ENCODE peak calls at places on chromosomes 12 and 14, in four cellular contexts. T, A, I and N are unnamed samples.
A peak's percentile ranks its signal among the peaks of the same experiment; 100 is the strongest.

GRCh38 chr14:72404998-72405397 is 472.8 kb downstream of the RGS6 start:
- DNase-seq in T (no peak), A (peak; percentile 43), I (no peak), N (no peak)

GRCh38 chr12:104788848-104789271 is 169.2 kb downstream of the SLC41A2 start:
- DNase-seq in T (no peak), A (peak; percentile 75), I (peak; percentile 88), N (no peak)

GRCh38 chr12:121889267-121889624 is 656 bp downstream of the PSMD9 start:
- DNase-seq in T (no peak), A (no peak), I (no peak), N (no peak)

GRCh38 chr12:103778781-103779180 is 62.3 kb downstream of the NT5DC3 start:
- DNase-seq in T (no peak), A (no peak), I (no peak), N (no peak)

GRCh38 chr12:82625523-82625922 is 61.2 kb upstream of the TMTC2 start:
- DNase-seq in T (no peak), A (peak; percentile 83), I (no peak), N (no peak)

GRCh38 chr12:26120561-26121274 is 4.1 kb downstream of the BHLHE41 start:
- DNase-seq in T (no peak), A (no peak), I (no peak), N (no peak)

GRCh38 chr12:87155616-87156015 is 873.6 kb downstream of the C12orf50 start:
- DNase-seq in T (no peak), A (no peak), I (no peak), N (peak; percentile 35)

GRCh38 chr12:66538970-66539369 is 139.9 kb downstream of the GRIP1 start:
- DNase-seq in T (no peak), A (no peak), I (peak; percentile 68), N (peak; percentile 34)

GRCh38 chr12:54215990-54216579 is 27.3 kb upstream of the SMUG1 start:
- DNase-seq in T (no peak), A (no peak), I (peak; percentile 76), N (no peak)

GRCh38 chr12:109944975-109945374 is 44.9 kb downstream of the TCHP start:
- DNase-seq in T (no peak), A (peak; percentile 89), I (peak; percentile 95), N (no peak)

GRCh38 chr14:35205737-35206136 is 83.4 kb downstream of the PRORP start:
- DNase-seq in T (no peak), A (no peak), I (no peak), N (no peak)

GRCh38 chr12:111656016-111656415 is 29.7 kb downstream of the BRAP start:
- DNase-seq in T (no peak), A (no peak), I (no peak), N (no peak)

GRCh38 chr14:105508069-105508468 is 17.0 kb downstream of the TEDC1 start:
- DNase-seq in T (no peak), A (no peak), I (no peak), N (no peak)

GRCh38 chr12:96046543-96047137 is 11.3 kb upstream of the LTA4H start:
- DNase-seq in T (no peak), A (no peak), I (no peak), N (no peak)

GRCh38 chr12:3604750-3605638 is 114.0 kb downstream of the PRMT8 start:
- DNase-seq in T (no peak), A (peak; percentile 39), I (peak; percentile 74), N (no peak)

GRCh38 chr12:67453181-67453580 is 184.0 kb downstream of the CAND1 start:
- DNase-seq in T (no peak), A (no peak), I (no peak), N (no peak)

GRCh38 chr14:103910984-103911383 is 17.3 kb upstream of the TDRD9 start:
- DNase-seq in T (no peak), A (no peak), I (no peak), N (no peak)

GRCh38 chr12:70443274-70443673 is 77.2 kb downstream of the KCNMB4 start:
- DNase-seq in T (no peak), A (no peak), I (no peak), N (no peak)

GRCh38 chr12:19893514-19893913 is 454.2 kb downstream of the AEBP2 start:
- DNase-seq in T (no peak), A (no peak), I (no peak), N (no peak)
- TF ChIP-seq CTCF in T (no peak), A (no peak), I (peak; percentile 33), N (no peak)

GRCh38 chr12:100857971-100858370 is 63.4 kb downstream of the ANO4 start:
- DNase-seq in T (no peak), A (no peak), I (no peak), N (no peak)

GRCh38 chr12:100858658-100859057 is 64.1 kb downstream of the ANO4 start:
- DNase-seq in T (no peak), A (no peak), I (no peak), N (no peak)

GRCh38 chr12:100862600-100863149 is 68.1 kb downstream of the ANO4 start:
- DNase-seq in T (no peak), A (no peak), I (no peak), N (no peak)

GRCh38 chr12:100859063-100859627 is 64.6 kb downstream of the ANO4 start:
- DNase-seq in T (no peak), A (no peak), I (no peak), N (no peak)

DNA sequence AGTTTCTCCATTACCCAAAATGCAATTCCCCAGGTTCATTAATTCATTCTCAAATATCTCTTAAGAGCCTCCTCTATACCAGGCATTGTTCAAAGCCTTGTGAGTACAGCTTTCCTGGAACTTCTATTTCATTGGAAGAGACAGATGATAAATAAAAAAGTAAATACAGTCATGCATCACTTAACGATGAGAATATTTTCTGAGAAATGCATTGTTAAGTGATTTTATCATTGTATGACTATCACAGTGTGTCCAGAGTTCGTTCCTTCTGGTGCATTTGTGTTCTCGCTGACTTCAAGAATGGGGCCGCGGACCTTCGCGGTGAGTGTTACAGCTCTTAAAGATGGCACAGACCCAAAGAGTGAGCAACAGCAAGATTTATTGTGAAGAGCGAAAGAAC is 66.0 kb downstream of the ANO4 start:
- DNase-seq in T (no peak), A (no peak), I (no peak), N (no peak)
- H3K27ac ChIP-seq in T (no peak overlapping the region), A (no peak overlapping the region), I (no peak overlapping the region), N (no peak overlapping the region)

GRCh38 chr14:75231320-75231719 is 47.3 kb upstream of the FOS start:
- DNase-seq in T (no peak), A (no peak), I (no peak), N (no peak)

GRCh38 chr14:75226755-75227544 is 50.5 kb upstream of the TMED10 start:
- DNase-seq in T (no peak), A (no peak), I (no peak), N (no peak)

GRCh38 chr14:75229576-75229922 is 49.1 kb upstream of the FOS start:
- DNase-seq in T (no peak), A (no peak), I (no peak), N (peak; percentile 44)

GRCh38 chr14:75232597-75232996 is 46.0 kb upstream of the FOS start:
- DNase-seq in T (peak; percentile 33), A (no peak), I (no peak), N (no peak)

GRCh38 chr14:75229923-75230792 is 48.5 kb upstream of the FOS start:
- DNase-seq in T (peak; percentile 39), A (peak; percentile 45), I (no peak), N (peak; percentile 92)
- TF ChIP-seq CTCF in T (peak; percentile 35), A (no peak), I (peak; percentile 40), N (peak; percentile 90)

GRCh38 chr12:6277982-6278438 is 32.5 kb upstream of the PLEKHG6 start:
- DNase-seq in T (no peak), A (no peak), I (no peak), N (peak; percentile 87)
- H3K27ac ChIP-seq in T (no peak overlapping the region), A (no peak overlapping the region), I (no peak overlapping the region), N (peak overlapping the region; percentile 97)